ENCODE peak calls at places on chromosomes 3 and 15, in six cellular contexts. Y is fibroblast of the aortic adventitia, U is BE2C, A is lower leg skin, O is OCI-LY7, N is HFF-Myc. T is an unnamed sample.

GRCh38 chr3:127959873-127960272 is 44.8 kb downstream of the KBTBD12 start:
- DNase-seq in A (no peak), Y (no peak), U (peak; percentile 39), O (no peak), N (no peak), T (peak; percentile 44)

GRCh38 chr3:131602011-131602779 is 99.4 kb upstream of the MRPL3 start:
- DNase-seq in U (peak; percentile 31), N (no peak), O (no peak), A (no peak), Y (no peak), T (no peak)

GRCh38 chr3:71721721-71722157 is 3.5 kb downstream of the EIF4E3 start:
- DNase-seq in O (no peak), U (no peak), A (no peak), Y (no peak), N (no peak), T (no peak)

GRCh38 chr3:65483475-65483874 is 555.2 kb downstream of the MAGI1 start:
- DNase-seq in Y (peak; percentile 48), A (peak; percentile 64), O (no peak), N (no peak), U (no peak), T (no peak)

GRCh38 chr3:58581328-58582091 is 4.3 kb upstream of the FAM107A start:
- DNase-seq in Y (no peak), N (no peak), A (no peak), U (no peak), O (no peak), T (no peak)

GRCh38 chr15:63856711-63857458 is 23.1 kb upstream of the HERC1 start:
- DNase-seq in N (peak; percentile 53), O (no peak), A (no peak), Y (peak; percentile 61), U (no peak), T (no peak)

GRCh38 chr15:67305506-67305905 is 50.9 kb downstream of the IQCH start:
- DNase-seq in A (no peak), N (no peak), O (no peak), Y (no peak), U (no peak), T (no peak)

GRCh38 chr15:47733085-47733484 is 15.8 kb downstream of the SEMA6D start:
- DNase-seq in Y (no peak), U (no peak), O (no peak), A (no peak), N (no peak), T (no peak)

GRCh38 chr3:197181751-197182150 is 116.7 kb downstream of the DLG1 start:
- DNase-seq in Y (peak; percentile 83), N (no peak), A (no peak), O (no peak), U (peak; percentile 64), T (no peak)

GRCh38 chr3:134846084-134846483 is 51.0 kb downstream of the EPHB1 start:
- DNase-seq in N (no peak), Y (no peak), U (no peak), O (no peak), A (no peak), T (no peak)

GRCh38 chr15:64092864-64093626 is 593 bp downstream of the CIAO2A start:
- DNase-seq in A (no peak), U (peak; percentile 56), O (peak; percentile 79), N (no peak), Y (peak; percentile 55), T (peak; percentile 58)

GRCh38 chr3:117809157-117810081 is 1099.8 kb downstream of the TUSC7 start:
- DNase-seq in U (no peak), N (no peak), A (no peak), O (no peak), Y (no peak), T (no peak)

GRCh38 chr3:183826448-183826847 is 1.1 kb upstream of the MAP6D1 start:
- DNase-seq in O (no peak), U (no peak), Y (no peak), N (no peak), A (no peak), T (no peak)

GRCh38 chr3:141963301-141963700 is 86.9 kb downstream of the ATP1B3 start:
- DNase-seq in U (no peak), Y (no peak), N (no peak), O (no peak), A (no peak), T (no peak)

GRCh38 chr3:129439381-129439816 is 349 bp downstream of the MBD4 start:
- DNase-seq in U (peak; percentile 22), Y (no peak), N (no peak), O (peak; percentile 80), A (peak; percentile 42), T (peak; percentile 47)

DNA sequence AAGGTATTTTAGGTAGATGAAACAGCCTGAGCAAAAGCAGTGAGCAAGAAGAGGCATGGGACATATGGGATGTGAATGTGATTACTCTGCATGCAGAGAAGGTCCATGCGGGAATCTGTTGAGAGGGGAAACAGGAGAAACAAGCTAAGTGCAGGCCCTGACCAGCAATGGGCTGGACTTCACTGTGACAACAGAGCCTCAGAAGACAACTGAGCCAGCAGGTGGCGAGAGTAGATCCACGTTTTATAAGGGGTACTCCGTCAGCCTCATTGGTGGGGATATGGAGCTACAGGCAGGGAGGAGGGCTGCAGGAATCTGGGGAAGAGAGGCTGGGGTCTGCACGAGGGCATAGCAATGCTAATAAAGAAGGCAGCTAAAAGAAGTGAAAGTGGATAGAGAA is 405.9 kb upstream of the LMCD1 start:
- DNase-seq in N (no peak), O (no peak), Y (no peak), U (peak; percentile 17), A (no peak), T (no peak)
- TF ChIP-seq CTCF in N (no peak), O (peak; percentile 43), Y (peak; percentile 1), U (peak; percentile 36), A (no peak), T (no peak)

GRCh38 chr3:18812316-18812715 is 336.0 kb upstream of the KCNH8 start:
- DNase-seq in U (no peak), A (no peak), N (no peak), O (no peak), Y (peak; percentile 57), T (no peak)

GRCh38 chr3:18808423-18808822 is 339.9 kb upstream of the KCNH8 start:
- DNase-seq in U (no peak), O (no peak), A (no peak), Y (peak; percentile 1), N (no peak), T (no peak)

GRCh38 chr3:18807593-18807992 is 340.7 kb upstream of the KCNH8 start:
- DNase-seq in Y (no peak), O (no peak), U (no peak), A (no peak), N (no peak), T (no peak)

GRCh38 chr3:18810306-18810661 is 338.0 kb upstream of the KCNH8 start:
- DNase-seq in U (no peak), A (no peak), N (no peak), Y (no peak), O (no peak), T (no peak)

DNA sequence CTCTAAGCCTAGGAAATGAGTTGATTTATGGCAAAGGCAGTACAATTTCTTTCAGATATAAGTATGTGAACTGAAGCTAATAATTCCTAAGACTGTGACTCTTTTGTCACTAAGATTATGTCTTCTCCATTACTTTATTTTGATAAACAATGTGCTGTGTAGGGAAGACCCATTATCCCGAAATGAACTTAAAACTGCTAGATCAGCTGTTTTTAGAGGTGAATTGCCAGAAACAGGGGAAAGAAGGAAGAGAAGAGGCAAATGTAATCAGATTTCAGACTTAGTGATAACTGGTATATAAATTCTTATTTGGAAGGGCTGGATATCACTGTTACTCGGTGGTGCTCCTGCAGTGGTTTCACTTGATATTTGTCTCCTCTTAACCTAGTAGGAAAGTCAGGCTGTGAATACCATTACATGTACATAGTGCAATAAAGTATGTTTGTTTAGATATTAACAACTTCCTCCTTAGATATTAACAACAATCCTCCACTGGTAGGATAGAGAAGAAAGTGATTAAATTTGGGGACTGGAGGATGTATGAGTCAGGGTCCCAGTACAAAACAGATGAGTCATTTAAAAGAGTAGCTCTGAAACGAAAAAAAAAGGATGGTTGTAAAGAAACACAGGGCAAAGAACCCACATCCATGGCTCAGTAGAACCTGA is 338.5 kb upstream of the KCNH8 start:
- DNase-seq in U (no peak), Y (no peak), N (no peak), O (no peak), A (no peak), T (no peak)
- TF ChIP-seq CTCF in U (no peak), Y (no peak), N (no peak), O (no peak), A (no peak), T (no peak)

DNA sequence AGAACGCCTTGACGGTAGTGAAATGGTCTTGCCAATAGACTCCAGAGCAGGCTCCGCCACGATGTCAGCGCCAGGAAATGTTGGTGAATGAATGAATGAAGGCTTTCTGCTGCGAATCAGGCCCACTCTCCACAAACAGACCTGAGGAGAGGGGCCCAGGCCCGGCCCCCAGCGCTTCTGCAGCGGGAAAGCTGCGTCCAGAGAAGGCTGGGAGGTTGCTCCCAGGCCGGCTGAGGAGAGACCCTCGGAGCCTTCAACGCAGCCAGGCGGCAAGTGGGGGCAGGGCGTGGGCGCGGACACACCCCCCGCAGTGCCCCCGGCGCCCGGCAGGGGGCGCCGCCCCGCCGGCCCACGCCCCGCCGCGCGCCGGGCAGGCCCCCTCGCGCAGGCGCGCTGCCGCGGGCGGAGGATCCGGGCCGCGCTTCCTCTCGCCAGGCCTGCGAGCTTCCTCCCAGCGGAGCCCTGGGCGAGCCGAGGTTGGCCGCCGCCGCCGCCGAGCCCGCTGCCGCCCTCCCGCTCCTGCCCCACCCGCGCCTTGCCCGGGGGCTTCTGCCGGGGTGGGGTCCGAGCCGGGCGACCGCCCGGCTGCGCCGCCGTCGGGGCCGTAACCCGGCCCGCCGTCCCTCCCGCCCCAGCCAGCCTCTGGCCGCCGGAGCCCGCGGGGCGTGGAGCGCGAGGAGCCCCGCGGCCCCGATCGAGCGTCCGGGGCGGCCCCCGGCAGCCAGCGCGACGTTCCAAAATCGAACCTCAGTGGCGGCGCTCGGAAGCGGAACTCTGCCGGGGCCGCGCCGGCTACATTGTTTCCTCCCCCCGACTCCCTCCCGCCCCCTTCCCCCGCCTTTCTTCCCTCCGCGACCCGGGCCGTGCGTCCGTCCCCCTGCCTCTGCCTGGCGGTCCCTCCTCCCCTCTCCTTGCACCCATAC is at the start of gene CSK:
- DNase-seq in A (no peak), U (peak; percentile 87), Y (peak; percentile 53), O (peak; percentile 89), N (no peak), T (peak; percentile 89)
- TF ChIP-seq CTCF in A (no peak), U (peak; percentile 46), Y (peak; percentile 56), O (peak; percentile 55), N (peak; percentile 44), T (peak; percentile 72)

GRCh38 chr3:34619990-34620389 is 821.6 kb downstream of the PDCD6IP start:
- DNase-seq in Y (no peak), A (no peak), U (no peak), N (no peak), O (no peak), T (no peak)
- TF ChIP-seq CTCF in Y (no peak), A (no peak), U (no peak), N (no peak), O (no peak), T (no peak)

T was measured in GM13976.